ENCODE peak calls at places on chromosomes 12 and 14, in six cellular contexts. X is WERI-Rb-1, M is dorsolateral prefrontal cortex, O is neural crest cell, V is endothelial cell, S is fibroblast of the aortic adventitia. U is an unnamed sample.

GRCh38 chr14:71680733-71681387 is 251.4 kb upstream of the RGS6 start:
- DNase-seq in X (no peak), M (no peak), O (no peak), V (no peak), S (no peak), U (no peak)

GRCh38 chr14:91092095-91092494 is 21.8 kb upstream of the DGLUCY start:
- DNase-seq in X (no peak), M (no peak), O (no peak), V (no peak), S (no peak), U (no peak)

GRCh38 chr14:52354257-52354656 is 40.1 kb downstream of the PTGER2 start:
- DNase-seq in X (no peak), M (no peak), O (no peak), V (no peak), S (peak), U (no peak)

GRCh38 chr12:80313184-80313583 is 130.9 kb upstream of the PTPRQ start:
- DNase-seq in X (no peak), M (no peak), O (no peak), V (no peak), S (peak), U (no peak)

GRCh38 chr12:106240821-106241220 is 7.0 kb downstream of the CKAP4 start:
- DNase-seq in X (no peak), M (no peak), O (no peak), V (no peak), S (no peak), U (no peak)

GRCh38 chr12:94149781-94150482 is 1.6 kb downstream of the PLXNC1 start:
- DNase-seq in X (peak), M (peak), O (no peak), V (peak), S (no peak), U (no peak)

GRCh38 chr14:103087343-103087835 is 3.4 kb downstream of the LBHD2 start:
- DNase-seq in X (no peak), M (no peak), O (no peak), V (no peak), S (no peak), U (no peak)

GRCh38 chr14:73714656-73715081 is 485 bp upstream of the PNMA1 start:
- DNase-seq in X (no peak), M (no peak), O (no peak), V (no peak), S (peak), U (no peak)

GRCh38 chr14:75559451-75560187 is 18.8 kb upstream of the FLVCR2 start:
- DNase-seq in X (no peak), M (no peak), O (no peak), V (no peak), S (peak), U (peak)

GRCh38 chr14:94748667-94749347 is 21.1 kb downstream of the GSC start:
- DNase-seq in X (peak), M (no peak), O (peak), V (peak), S (no peak), U (peak)

GRCh38 chr14:36271939-36272907 is 48.2 kb downstream of the MBIP start:
- DNase-seq in X (no peak), M (peak), O (no peak), V (no peak), S (peak), U (no peak)

GRCh38 chr12:6689000-6689882 is at the start of gene ZNF384:
- DNase-seq in X (peak), M (peak), O (peak), V (peak), S (peak), U (peak)

GRCh38 chr12:85866929-85867776 is 6.9 kb upstream of the NTS start:
- DNase-seq in X (peak), M (no peak), O (peak), V (peak), S (peak), U (peak)

GRCh38 chr14:69049675-69050074 is 70.6 kb upstream of the ACTN1 start:
- DNase-seq in X (no peak), M (no peak), O (no peak), V (no peak), S (peak), U (no peak)

GRCh38 chr12:43696154-43696553 is 62.4 kb downstream of the PUS7L start:
- DNase-seq in X (no peak), M (no peak), O (no peak), V (no peak), S (no peak), U (no peak)

GRCh38 chr14:53638966-53639365 is 317.7 kb downstream of the BMP4 start:
- DNase-seq in X (no peak), M (no peak), O (no peak), V (no peak), S (no peak), U (no peak)

GRCh38 chr12:55780695-55781094 is 36.8 kb downstream of the SARNP start:
- DNase-seq in X (no peak), M (no peak), O (no peak), V (no peak), S (no peak), U (no peak)

GRCh38 chr12:94779520-94779919 is 129.2 kb upstream of the TMCC3 start:
- DNase-seq in X (no peak), M (no peak), O (no peak), V (no peak), S (peak), U (no peak)

GRCh38 chr12:56271031-56271430 is 4.3 kb downstream of the COQ10A start:
- DNase-seq in X (no peak), M (no peak), O (no peak), V (no peak), S (peak), U (no peak)

GRCh38 chr12:6957741-6958608 is 6.8 kb downstream of the PTPN6 start:
- DNase-seq in X (no peak), M (no peak), O (no peak), V (no peak), S (no peak), U (no peak)

GRCh38 chr12:123056053-123056452 is 75.6 kb downstream of the ARL6IP4 start:
- DNase-seq in X (no peak), M (no peak), O (no peak), V (no peak), S (no peak), U (peak)

GRCh38 chr14:74249433-74250375 is 10.5 kb downstream of the VSX2 start:
- DNase-seq in X (no peak), M (no peak), O (no peak), V (no peak), S (no peak), U (no peak)

GRCh38 chr14:61603736-61604135 is 91.6 kb upstream of the HIF1A start:
- DNase-seq in X (no peak), M (no peak), O (no peak), V (no peak), S (no peak), U (no peak)

GRCh38 chr12:12924169-12924568 is 27.8 kb downstream of the GPRC5D start:
- DNase-seq in X (no peak), M (no peak), O (no peak), V (no peak), S (no peak), U (no peak)

GRCh38 chr14:61528591-61529021 is 166.7 kb upstream of the HIF1A start:
- DNase-seq in X (no peak), M (no peak), O (no peak), V (no peak), S (peak), U (no peak)

GRCh38 chr12:107045186-107045585 is 48.2 kb downstream of the CRY1 start:
- DNase-seq in X (no peak), M (no peak), O (no peak), V (no peak), S (no peak), U (no peak)

GRCh38 chr14:56131865-56132830 is 13.9 kb downstream of the PELI2 start:
- DNase-seq in X (peak), M (no peak), O (no peak), V (no peak), S (no peak), U (no peak)

GRCh38 chr12:24661657-24662096 is 287.2 kb downstream of the BCAT1 start:
- DNase-seq in X (no peak), M (no peak), O (no peak), V (no peak), S (peak), U (peak)

GRCh38 chr14:94474581-94475031 is 1.4 kb downstream of the SERPINA9 start:
- DNase-seq in X (no peak), M (no peak), O (no peak), V (no peak), S (no peak), U (no peak)

GRCh38 chr12:114636723-114637480 is 47.1 kb downstream of the TBX3 start:
- DNase-seq in X (peak), M (peak), O (peak), V (peak), S (peak), U (peak)

GRCh38 chr12:6667559-6668210 is 4.8 kb upstream of the ING4 start:
- DNase-seq in X (peak), M (no peak), O (no peak), V (no peak), S (no peak), U (peak)

GRCh38 chr14:44657688-44658388 is 150.8 kb upstream of the FSCB start:
- DNase-seq in X (no peak), M (no peak), O (no peak), V (peak), S (peak), U (no peak)

GRCh38 chr12:2825133-2825532 is 9.7 kb downstream of the NRIP2 start:
- DNase-seq in X (no peak), M (no peak), O (no peak), V (no peak), S (no peak), U (no peak)

GRCh38 chr14:26132061-26132460 is 465.8 kb downstream of the NOVA1 start:
- DNase-seq in X (no peak), M (no peak), O (no peak), V (no peak), S (peak), U (no peak)

GRCh38 chr12:100024974-100025555 is 40.3 kb upstream of the ANKS1B start:
- DNase-seq in X (no peak), M (no peak), O (no peak), V (no peak), S (no peak), U (no peak)

GRCh38 chr14:52951730-52952481 is 1.1 kb upstream of the FERMT2 start:
- DNase-seq in X (peak), M (peak), O (no peak), V (peak), S (peak), U (peak)

GRCh38 chr12:58044966-58045365 is 103.6 kb downstream of the ATP23 start:
- DNase-seq in X (no peak), M (no peak), O (no peak), V (no peak), S (no peak), U (no peak)

GRCh38 chr12:58046281-58046680 is 104.9 kb downstream of the ATP23 start:
- DNase-seq in X (no peak), M (no peak), O (no peak), V (no peak), S (no peak), U (no peak)

DNA sequence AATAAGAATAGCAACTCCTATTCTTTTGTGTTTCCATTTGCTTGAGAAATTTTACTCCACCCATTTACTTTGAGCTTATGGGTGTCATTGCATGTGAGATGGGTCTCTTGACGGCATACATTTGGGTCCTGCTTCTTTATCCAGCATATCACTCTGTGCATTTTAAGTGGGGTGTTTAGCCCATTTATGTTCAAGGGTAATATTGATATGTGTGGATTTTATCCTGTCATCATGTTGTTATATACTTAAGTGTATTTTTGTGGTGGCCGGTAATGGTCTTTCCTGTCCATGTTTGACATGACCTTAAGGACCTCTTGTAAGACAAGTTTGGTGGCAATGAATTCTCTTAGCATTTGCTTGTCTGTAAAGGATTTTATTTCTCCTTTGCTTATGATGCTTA is 100.1 kb downstream of the ATP23 start:
- DNase-seq in X (no peak), M (no peak), O (no peak), V (no peak), S (no peak), U (no peak)
- TF ChIP-seq CTCF in X (no peak), M (no peak), O (no peak), V (no peak), S (no peak), U (no peak)

DNA sequence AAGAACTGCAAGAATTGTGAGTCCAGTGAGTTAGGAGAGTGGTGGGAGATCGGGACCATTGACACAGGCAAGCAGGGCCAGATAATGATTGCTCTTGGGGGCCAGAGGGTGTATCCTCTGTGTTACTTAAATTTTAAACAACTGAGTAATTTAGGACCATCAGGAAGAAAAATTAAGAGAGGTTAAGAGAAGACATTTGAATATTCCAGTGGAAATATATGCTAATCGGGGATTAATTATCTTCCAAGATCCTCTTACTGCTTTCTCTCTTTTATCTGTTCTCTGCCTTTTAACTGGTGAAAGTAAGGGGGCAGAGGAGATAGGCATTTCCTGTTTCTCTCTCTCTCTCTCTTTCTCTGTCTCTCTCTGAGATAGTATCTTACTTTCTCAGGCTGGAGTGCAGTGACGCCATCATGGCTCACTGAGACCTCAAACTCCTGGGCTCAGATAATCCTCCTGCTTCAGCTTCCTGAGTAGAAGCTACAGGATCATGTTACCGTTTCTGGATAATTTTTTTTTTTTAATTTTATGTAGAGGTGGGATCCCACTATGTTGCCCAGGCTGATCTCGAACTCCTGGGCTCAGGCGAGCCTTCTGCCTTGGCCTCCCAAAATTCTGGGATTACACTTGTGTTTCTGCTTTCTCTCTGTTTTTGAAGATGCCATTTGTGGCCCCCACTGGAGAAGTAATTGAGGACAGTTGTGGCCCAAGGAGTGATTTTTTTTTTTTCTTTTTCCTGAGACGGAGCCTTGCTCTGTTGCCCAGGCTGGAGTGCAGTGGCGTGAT is 85.1 kb downstream of the DIP2B start:
- DNase-seq in X (no peak), M (no peak), O (no peak), V (no peak), S (peak), U (no peak)
- TF ChIP-seq CTCF in X (no peak), M (no peak), O (no peak), V (no peak), S (no peak), U (no peak)

GRCh38 chr12:120346681-120347080 is 19.1 kb upstream of the PLA2G1B start:
- DNase-seq in X (no peak), M (no peak), O (no peak), V (no peak), S (no peak), U (peak)
- TF ChIP-seq CTCF in X (no peak), M (no peak), O (peak), V (peak), S (no peak), U (peak)

DNA sequence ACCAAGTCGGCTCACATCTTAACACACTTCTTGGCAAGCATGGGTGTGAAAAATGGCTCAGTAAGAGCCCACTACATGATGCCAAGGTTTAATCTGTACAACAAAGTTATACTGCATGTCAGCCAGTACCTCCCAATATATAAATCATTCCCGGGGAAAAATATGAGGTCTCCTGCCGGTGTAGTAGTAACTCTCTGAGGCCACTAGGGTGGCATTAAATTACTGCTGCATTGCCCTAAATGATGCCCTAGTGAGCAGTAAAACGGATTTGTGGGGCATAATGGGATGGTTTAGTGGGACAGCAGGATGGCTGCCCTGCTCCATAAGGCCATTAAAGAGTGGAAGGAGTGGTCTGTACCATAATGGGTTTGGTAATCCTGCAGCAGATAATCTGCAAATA is 267.7 kb downstream of the MED13L start:
- DNase-seq in X (no peak), M (no peak), O (no peak), V (no peak), S (no peak), U (no peak)
- TF ChIP-seq CTCF in X (peak), M (no peak), O (peak), V (peak), S (peak), U (no peak)

DNA sequence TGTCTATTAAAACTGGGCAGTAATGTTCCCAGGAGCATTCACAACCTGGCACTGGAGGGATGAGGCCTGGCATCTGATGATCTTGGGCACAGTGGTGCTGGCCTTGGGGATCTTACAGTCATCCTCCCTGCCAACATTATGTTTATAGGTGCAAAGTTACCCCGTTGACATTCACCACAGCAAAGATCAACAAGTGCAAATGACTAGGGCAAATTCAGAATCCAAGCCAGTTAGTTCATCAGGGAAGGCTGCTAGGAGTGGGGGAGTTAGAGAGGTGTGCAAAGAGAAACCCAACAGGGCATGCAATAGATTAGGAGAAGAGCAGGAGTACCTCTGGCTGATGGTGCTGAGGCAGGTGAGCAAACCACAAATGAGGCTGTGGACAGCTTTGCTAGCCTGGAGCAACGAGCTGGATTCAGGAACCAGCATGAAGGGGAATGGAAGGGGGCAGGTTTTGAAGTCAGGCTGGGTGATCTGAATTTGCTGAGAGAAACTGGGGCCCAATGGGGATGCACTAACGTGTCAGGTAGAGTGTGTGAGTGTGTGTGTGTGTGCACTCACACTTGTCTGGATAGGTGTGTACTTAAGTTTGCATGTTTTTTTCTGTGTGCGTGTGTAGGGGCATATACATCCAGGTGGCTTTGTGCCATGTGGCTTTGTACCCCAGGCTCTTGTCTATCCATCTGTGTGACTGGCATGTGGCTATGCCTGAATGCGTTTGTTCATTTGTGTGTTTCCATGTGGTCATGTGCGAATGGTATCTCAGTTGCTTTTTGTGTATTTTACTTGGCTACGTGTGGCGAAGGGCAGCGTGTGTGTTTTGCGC is 1.6 kb downstream of the CISTR start:
- DNase-seq in X (no peak), M (no peak), O (no peak), V (no peak), S (no peak), U (no peak)
- TF ChIP-seq CTCF in X (no peak), M (no peak), O (no peak), V (no peak), S (no peak), U (no peak)

DNA sequence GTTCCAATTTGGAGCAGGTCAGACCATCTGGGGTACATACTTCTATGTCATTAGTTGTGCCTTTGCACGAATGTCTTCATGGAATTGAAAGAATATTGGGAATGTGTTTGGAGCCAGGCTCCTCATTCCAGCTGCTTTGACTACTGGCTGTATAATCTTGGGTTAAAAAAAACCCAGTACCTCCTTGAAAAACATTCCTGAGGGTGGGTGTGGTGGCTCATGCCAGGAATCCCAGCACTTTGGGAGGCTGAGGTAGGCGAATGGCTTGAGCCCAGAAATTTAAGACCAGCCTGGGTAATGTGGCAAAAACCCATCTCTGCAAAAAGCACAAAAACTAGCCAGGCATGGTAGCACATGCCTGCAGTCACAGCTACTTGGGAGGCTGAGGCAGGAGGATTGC is 125.6 kb downstream of the TTC8 start:
- DNase-seq in X (no peak), M (no peak), O (no peak), V (no peak), S (no peak), U (no peak)
- TF ChIP-seq CTCF in X (no peak), M (no peak), O (no peak), V (no peak), S (no peak), U (no peak)

GRCh38 chr12:70830221-70831061 is 90.1 kb downstream of the PTPRR start:
- DNase-seq in X (no peak), M (no peak), O (no peak), V (no peak), S (no peak), U (no peak)
- TF ChIP-seq CTCF in X (no peak), M (no peak), O (no peak), V (no peak), S (no peak), U (no peak)

GRCh38 chr14:59020382-59020781 is 168.1 kb upstream of the DAAM1 start:
- DNase-seq in X (peak), M (no peak), O (no peak), V (peak), S (peak), U (peak)
- TF ChIP-seq CTCF in X (peak), M (no peak), O (peak), V (peak), S (peak), U (peak)